ENCODE peak calls at places on chromosomes 16 and 17, in nine cellular contexts. S, M, T, W, Z, A, R, H and V are unnamed samples.

GRCh38 chr16:9422769-9423513 is 331.5 kb downstream of the HAPSTR1 start:
- DNase-seq in S (no peak), M (no peak), T (no peak), W (no peak), Z (no peak), A (no peak), R (no peak), H (no peak), V (no peak)

GRCh38 chr17:78957076-78957475 is 22.6 kb downstream of the LGALS3BP start:
- DNase-seq in S (peak), M (no peak), T (no peak), W (peak), Z (no peak), A (no peak), R (no peak), H (no peak), V (no peak)

GRCh38 chr16:23359092-23359760 is 57.1 kb downstream of the SCNN1B start:
- DNase-seq in S (no peak), M (no peak), T (no peak), W (no peak), Z (no peak), A (no peak), R (no peak), H (peak), V (no peak)

GRCh38 chr17:56819431-56820145 is 14.1 kb downstream of the C17orf67 start:
- DNase-seq in S (peak), M (no peak), T (peak), W (peak), Z (peak), A (peak), R (peak), H (peak), V (peak)

GRCh38 chr17:43601280-43602050 is 55.3 kb upstream of the ETV4 start:
- DNase-seq in S (peak), M (no peak), T (no peak), W (peak), Z (peak), A (no peak), R (peak), H (no peak), V (no peak)

GRCh38 chr17:78357177-78357586 is 2.7 kb downstream of the SOCS3 start:
- DNase-seq in S (peak), M (peak), T (no peak), W (no peak), Z (no peak), A (no peak), R (peak), H (peak), V (no peak)

GRCh38 chr16:89574681-89575246 is 794 bp upstream of the CPNE7 start:
- DNase-seq in S (peak), M (peak), T (no peak), W (no peak), Z (no peak), A (no peak), R (no peak), H (peak), V (no peak)

GRCh38 chr16:47617732-47618131 is 156.6 kb downstream of the PHKB start:
- DNase-seq in S (peak), M (no peak), T (no peak), W (peak), Z (no peak), A (no peak), R (no peak), H (no peak), V (no peak)

GRCh38 chr17:67685351-67685750 is 32.4 kb upstream of the NOL11 start:
- DNase-seq in S (no peak), M (no peak), T (no peak), W (no peak), Z (no peak), A (no peak), R (no peak), H (no peak), V (no peak)

GRCh38 chr17:9436629-9437028 is 139.0 kb downstream of the STX8 start:
- DNase-seq in S (peak), M (no peak), T (no peak), W (peak), Z (no peak), A (no peak), R (no peak), H (no peak), V (no peak)

GRCh38 chr17:57051886-57052342 is 33.1 kb upstream of the AKAP1 start:
- DNase-seq in S (no peak), M (no peak), T (no peak), W (no peak), Z (no peak), A (no peak), R (no peak), H (no peak), V (no peak)

GRCh38 chr17:56292628-56293027 is 139.4 kb downstream of the ANKFN1 start:
- DNase-seq in S (peak), M (no peak), T (no peak), W (no peak), Z (no peak), A (no peak), R (no peak), H (no peak), V (no peak)

GRCh38 chr17:72030067-72030899 is 90.5 kb upstream of the SOX9 start:
- DNase-seq in S (peak), M (peak), T (no peak), W (peak), Z (no peak), A (no peak), R (no peak), H (peak), V (peak)

GRCh38 chr16:58499615-58500328 is at the start of gene NDRG4:
- DNase-seq in S (peak), M (no peak), T (peak), W (peak), Z (peak), A (no peak), R (peak), H (peak), V (peak)

GRCh38 chr17:7615265-7615747 is 609 bp upstream of the FXR2 start:
- DNase-seq in S (no peak), M (no peak), T (no peak), W (no peak), Z (no peak), A (no peak), R (no peak), H (no peak), V (no peak)

GRCh38 chr17:56914641-56915263 is 903 bp upstream of the TRIM25 start:
- DNase-seq in S (no peak), M (no peak), T (no peak), W (no peak), Z (no peak), A (no peak), R (no peak), H (peak), V (no peak)

GRCh38 chr16:89325861-89326471 is 108.5 kb downstream of the ZNF778 start:
- DNase-seq in S (peak), M (peak), T (peak), W (no peak), Z (no peak), A (peak), R (no peak), H (peak), V (no peak)

GRCh38 chr16:89449726-89450335 is 40.5 kb downstream of the ANKRD11 start:
- DNase-seq in S (peak), M (no peak), T (no peak), W (no peak), Z (no peak), A (no peak), R (no peak), H (no peak), V (no peak)

GRCh38 chr17:65514541-65514940 is 46.9 kb downstream of the AXIN2 start:
- DNase-seq in S (peak), M (no peak), T (no peak), W (no peak), Z (peak), A (no peak), R (peak), H (no peak), V (no peak)

GRCh38 chr17:66712453-66712852 is 122.5 kb upstream of the CACNG5 start:
- DNase-seq in S (no peak), M (no peak), T (no peak), W (no peak), Z (no peak), A (no peak), R (peak), H (no peak), V (no peak)

GRCh38 chr17:75277664-75278071 is 6.6 kb upstream of the MIF4GD start:
- DNase-seq in S (peak), M (no peak), T (no peak), W (peak), Z (no peak), A (no peak), R (no peak), H (no peak), V (no peak)

GRCh38 chr17:7046127-7046724 is 2.3 kb upstream of the SLC16A11 start:
- DNase-seq in S (no peak), M (peak), T (no peak), W (no peak), Z (peak), A (no peak), R (no peak), H (peak), V (no peak)

GRCh38 chr17:69757794-69758430 is 317.1 kb upstream of the KCNJ16 start:
- DNase-seq in S (peak), M (no peak), T (no peak), W (no peak), Z (no peak), A (no peak), R (no peak), H (no peak), V (no peak)

GRCh38 chr17:38943607-38944006 is 18.2 kb downstream of the LASP1NB start:
- DNase-seq in S (no peak), M (no peak), T (no peak), W (no peak), Z (no peak), A (no peak), R (no peak), H (no peak), V (peak)

DNA sequence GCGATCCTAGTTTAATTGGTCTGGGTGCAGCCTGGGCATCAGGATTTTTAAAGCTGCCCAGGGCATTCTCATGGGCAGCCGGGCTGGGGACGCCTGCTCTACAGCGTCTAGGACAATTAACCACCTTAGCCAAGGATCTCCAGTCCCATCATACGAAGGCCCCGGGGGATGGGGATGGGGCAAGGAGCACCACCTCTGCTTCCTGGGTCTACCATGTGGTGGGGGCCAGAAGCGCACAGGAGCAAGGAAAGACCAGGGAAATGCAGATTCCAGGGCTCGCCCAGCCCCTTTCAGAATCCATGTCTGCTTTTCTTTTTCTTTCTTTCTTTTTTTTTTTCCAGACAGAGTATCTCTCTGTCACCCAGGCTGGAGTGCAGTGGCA is 29.3 kb downstream of the TBC1D16 start:
- DNase-seq in S (no peak), M (no peak), T (no peak), W (no peak), Z (no peak), A (no peak), R (no peak), H (no peak), V (no peak)
- H3K4me3 ChIP-seq in S (no peak), M (no peak), T (no peak), W (no peak), Z (no peak), A (no peak), R (no peak), H (no peak), V (no peak)

GRCh38 chr16:74773431-74774222 is 993 bp downstream of the FA2H start:
- DNase-seq in S (no peak), M (no peak), T (no peak), W (no peak), Z (no peak), A (no peak), R (no peak), H (peak), V (no peak)
- H3K4me3 ChIP-seq in S (no peak), M (peak), T (no peak), W (no peak), Z (peak), A (no peak), R (peak), H (peak), V (no peak)

DNA sequence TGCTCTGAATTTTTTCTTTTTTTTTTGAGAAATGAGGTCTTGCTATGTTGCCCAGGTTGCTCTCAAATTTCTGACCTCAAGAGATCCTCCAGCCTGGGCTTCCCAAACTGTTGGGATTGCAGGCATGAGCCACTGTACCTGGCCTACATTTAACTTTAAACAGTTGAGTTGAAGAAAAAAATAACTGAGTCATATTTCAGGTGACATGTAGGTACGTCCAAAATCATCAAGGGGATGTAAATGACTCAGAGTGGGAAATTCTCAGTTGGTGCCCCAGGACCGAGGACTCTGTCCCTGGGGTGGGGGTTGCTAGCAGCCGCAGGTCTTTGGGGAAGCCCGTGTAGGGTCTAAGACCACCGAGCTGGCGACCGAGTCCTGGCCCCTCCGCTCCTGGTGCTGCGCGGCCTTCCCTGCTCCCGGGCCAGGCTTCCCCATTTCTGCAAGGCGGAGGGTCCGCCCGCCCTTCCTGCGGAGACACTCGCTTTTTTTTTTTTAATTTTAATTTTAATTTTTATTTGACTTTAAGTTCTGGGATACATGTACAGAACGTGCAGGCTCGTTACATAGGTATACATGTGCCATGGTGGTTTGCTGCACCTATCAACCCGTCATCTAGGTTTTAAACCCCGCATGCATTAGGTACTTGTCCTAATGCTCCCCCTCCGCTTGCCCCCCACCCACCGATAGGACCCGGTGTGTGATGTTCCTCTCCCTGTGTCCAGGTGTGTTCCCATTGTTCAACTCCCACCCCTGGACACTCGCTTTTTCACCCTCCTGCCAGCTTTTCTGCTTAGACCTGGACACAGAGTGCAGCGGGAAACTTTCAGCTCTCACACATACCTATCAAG is 12.7 kb upstream of the N4BP1 start:
- DNase-seq in S (no peak), M (peak), T (no peak), W (no peak), Z (no peak), A (no peak), R (no peak), H (no peak), V (no peak)
- H3K4me3 ChIP-seq in S (peak), M (peak), T (no peak), W (peak), Z (peak), A (peak), R (peak), H (no peak), V (peak)

GRCh38 chr17:1255041-1255440 is 15.2 kb upstream of the BHLHA9 start:
- DNase-seq in S (no peak), M (no peak), T (no peak), W (no peak), Z (no peak), A (no peak), R (no peak), H (no peak), V (no peak)

GRCh38 chr17:1256699-1257098 is 13.5 kb upstream of the BHLHA9 start:
- DNase-seq in S (no peak), M (no peak), T (no peak), W (no peak), Z (no peak), A (no peak), R (no peak), H (no peak), V (no peak)

GRCh38 chr17:1264196-1264595 is 6.0 kb upstream of the BHLHA9 start:
- DNase-seq in S (no peak), M (no peak), T (no peak), W (no peak), Z (no peak), A (no peak), R (no peak), H (no peak), V (no peak)

GRCh38 chr17:1260762-1261161 is 9.5 kb upstream of the BHLHA9 start:
- DNase-seq in S (no peak), M (no peak), T (no peak), W (no peak), Z (no peak), A (no peak), R (no peak), H (no peak), V (no peak)

DNA sequence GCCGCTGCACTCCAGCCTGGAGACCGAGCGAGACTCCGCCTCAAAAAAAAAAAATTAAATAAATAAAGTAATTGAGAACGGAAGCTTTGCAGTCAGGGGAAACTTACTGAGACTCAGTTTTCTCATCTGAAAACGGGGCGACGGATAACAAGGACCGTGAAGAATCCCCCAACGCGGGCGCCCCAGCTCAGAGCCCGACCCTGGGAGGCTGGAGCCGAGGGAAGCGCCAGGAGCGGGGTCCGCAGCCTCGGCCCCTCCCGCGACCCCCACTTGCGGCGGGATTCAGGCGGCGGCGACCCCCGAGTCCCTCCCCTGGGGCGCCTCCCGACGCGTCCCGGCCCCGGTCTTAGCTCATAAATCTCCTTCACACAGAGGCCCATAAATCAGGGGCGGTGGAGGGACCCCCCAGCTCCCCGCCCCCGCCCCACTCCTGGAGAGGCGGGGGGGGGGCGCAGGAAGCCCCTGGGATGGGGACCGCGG is 10.3 kb upstream of the BHLHA9 start:
- DNase-seq in S (peak), M (no peak), T (no peak), W (no peak), Z (no peak), A (no peak), R (no peak), H (no peak), V (no peak)
- H3K4me3 ChIP-seq in S (peak), M (peak), T (no peak), W (peak), Z (peak), A (no peak), R (peak), H (no peak), V (no peak)

GRCh38 chr17:48588074-48588415 is 2.0 kb downstream of the HOXB3 start:
- DNase-seq in S (no peak), M (peak), T (no peak), W (no peak), Z (no peak), A (no peak), R (no peak), H (no peak), V (no peak)

GRCh38 chr17:48589831-48590602 is at the start of gene HOXB3:
- DNase-seq in S (no peak), M (no peak), T (no peak), W (no peak), Z (no peak), A (no peak), R (no peak), H (no peak), V (no peak)

GRCh38 chr17:48587276-48588073 is 2.6 kb downstream of the HOXB3 start:
- DNase-seq in S (no peak), M (peak), T (no peak), W (no peak), Z (no peak), A (no peak), R (no peak), H (no peak), V (no peak)

GRCh38 chr17:48589060-48589830 is 796 bp downstream of the HOXB3 start:
- DNase-seq in S (no peak), M (no peak), T (no peak), W (no peak), Z (no peak), A (no peak), R (no peak), H (no peak), V (no peak)

DNA sequence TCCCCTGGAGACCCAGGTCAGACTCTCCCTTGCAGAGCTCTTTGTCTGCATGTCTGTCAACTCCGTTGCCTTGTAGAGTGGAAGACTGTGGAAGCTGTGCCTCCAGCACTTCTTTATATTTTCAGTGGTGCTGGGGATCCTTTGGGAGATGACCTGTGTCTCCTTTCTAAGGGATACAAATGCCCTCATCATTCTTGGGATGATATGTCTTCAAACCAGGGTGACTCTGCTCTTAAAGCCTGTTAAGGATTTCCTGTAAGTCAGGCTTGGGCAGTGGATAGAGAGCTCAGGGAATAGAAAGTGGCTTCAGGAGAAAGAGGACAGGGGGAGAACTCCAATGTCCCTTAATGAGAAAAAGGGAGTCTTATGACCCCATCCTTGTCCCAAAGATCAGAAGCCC is 1.5 kb downstream of the HOXB3 start:
- DNase-seq in S (no peak), M (no peak), T (no peak), W (no peak), Z (no peak), A (no peak), R (no peak), H (no peak), V (no peak)
- H3K4me3 ChIP-seq in S (peak), M (peak), T (no peak), W (no peak), Z (no peak), A (no peak), R (no peak), H (no peak), V (no peak)

GRCh38 chr16:2148714-2149629 is 547 bp downstream of the RAB26 start:
- DNase-seq in S (peak), M (peak), T (peak), W (no peak), Z (no peak), A (no peak), R (no peak), H (peak), V (no peak)
- H3K4me3 ChIP-seq in S (peak), M (peak), T (no peak), W (peak), Z (peak), A (no peak), R (peak), H (no peak), V (peak)

DNA sequence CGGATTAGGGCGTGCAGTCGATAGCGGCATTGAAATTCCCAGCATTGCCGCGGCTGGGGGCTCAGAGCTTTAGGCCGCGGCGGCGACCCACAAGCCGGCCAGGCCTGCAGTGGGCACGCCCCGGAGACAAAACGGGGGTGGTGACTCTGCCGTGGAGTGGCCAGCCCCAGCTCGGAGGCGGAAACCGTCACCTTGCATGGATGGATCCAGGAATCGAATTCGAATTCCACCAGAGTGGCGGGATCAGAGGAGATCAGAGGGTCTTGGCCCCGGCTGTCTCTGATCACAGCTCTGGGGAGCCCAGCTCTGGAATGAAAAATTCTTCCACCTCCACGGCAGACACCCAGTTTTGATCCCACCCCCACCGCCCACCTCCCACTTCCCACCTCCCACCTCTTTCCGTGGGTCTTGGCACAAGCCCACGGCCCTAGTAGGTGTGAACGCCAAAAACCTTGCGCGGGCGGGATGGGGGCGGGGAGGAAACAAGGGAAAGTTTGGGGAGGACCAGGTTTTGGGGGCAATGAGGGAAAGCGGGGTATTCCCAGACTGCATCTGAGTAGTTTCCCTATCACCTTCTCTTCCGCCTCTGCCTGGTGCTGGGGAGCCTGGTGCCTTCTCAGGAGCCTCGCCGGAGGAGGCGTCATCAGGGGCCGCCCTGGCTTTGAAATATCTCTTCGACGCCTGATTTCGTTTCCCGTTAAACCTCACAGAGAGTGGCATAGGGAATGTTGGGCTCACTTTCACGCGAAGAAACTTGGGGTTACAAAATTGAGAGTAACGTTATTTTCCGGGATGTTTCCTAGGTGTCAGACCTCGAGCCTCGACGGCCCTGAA is 1.4 kb upstream of the IRX3 start:
- DNase-seq in S (peak), M (peak), T (no peak), W (no peak), Z (no peak), A (no peak), R (no peak), H (no peak), V (no peak)
- H3K4me3 ChIP-seq in S (peak), M (peak), T (no peak), W (peak), Z (peak), A (no peak), R (peak), H (no peak), V (peak)

GRCh38 chr16:13957197-13958078 is 37.5 kb downstream of the ERCC4 start:
- DNase-seq in S (peak), M (peak), T (no peak), W (peak), Z (peak), A (peak), R (peak), H (peak), V (no peak)
- H3K4me3 ChIP-seq in S (peak), M (peak), T (peak), W (peak), Z (peak), A (peak), R (peak), H (peak), V (no peak)